ENCODE peak calls at places on chromosomes 16 and 17, in six cellular contexts. One of them, this sample, is unnamed.

GRCh38 chr16:13391337-13391736 is 489.9 kb downstream of the SHISA9 start:
- DNase-seq in adrenal gland: no peak
- DNase-seq in body of pancreas: no peak
- DNase-seq in endothelial cell: no peak
- DNase-seq in esophagus squamous epithelium: no peak
- DNase-seq in B cell: no peak
- DNase-seq in this sample: no peak

GRCh38 chr17:77842148-77842905 is 116.2 kb upstream of the TNRC6C start:
- DNase-seq in adrenal gland: no peak
- DNase-seq in body of pancreas: no peak
- DNase-seq in endothelial cell: no peak
- DNase-seq in esophagus squamous epithelium: no peak
- DNase-seq in B cell: no peak
- DNase-seq in this sample: peak; percentile 42

GRCh38 chr17:16910341-16910740 is 61.6 kb downstream of the TNFRSF13B start:
- DNase-seq in adrenal gland: no peak
- DNase-seq in body of pancreas: no peak
- DNase-seq in endothelial cell: peak; percentile 27
- DNase-seq in esophagus squamous epithelium: no peak
- DNase-seq in B cell: no peak
- DNase-seq in this sample: no peak

GRCh38 chr16:89442990-89443726 is 47.2 kb downstream of the ANKRD11 start:
- DNase-seq in adrenal gland: peak; percentile 63
- DNase-seq in body of pancreas: peak; percentile 76
- DNase-seq in endothelial cell: no peak
- DNase-seq in esophagus squamous epithelium: no peak
- DNase-seq in B cell: no peak
- DNase-seq in this sample: peak; percentile 35

GRCh38 chr16:84198401-84198800 is 7.4 kb downstream of the ADAD2 start:
- DNase-seq in adrenal gland: no peak
- DNase-seq in body of pancreas: no peak
- DNase-seq in endothelial cell: no peak
- DNase-seq in esophagus squamous epithelium: no peak
- DNase-seq in B cell: no peak
- DNase-seq in this sample: no peak

GRCh38 chr16:88566158-88566557 is 4.0 kb upstream of the ZC3H18 start:
- DNase-seq in adrenal gland: no peak
- DNase-seq in body of pancreas: no peak
- DNase-seq in endothelial cell: no peak
- DNase-seq in esophagus squamous epithelium: no peak
- DNase-seq in B cell: no peak
- DNase-seq in this sample: peak; percentile 92

GRCh38 chr17:59815965-59816364 is 76.8 kb downstream of the TUBD1 start:
- DNase-seq in adrenal gland: no peak
- DNase-seq in body of pancreas: no peak
- DNase-seq in endothelial cell: no peak
- DNase-seq in esophagus squamous epithelium: no peak
- DNase-seq in B cell: no peak
- DNase-seq in this sample: no peak

GRCh38 chr17:66313995-66314659 is 11.7 kb downstream of the PRKCA start:
- DNase-seq in adrenal gland: no peak
- DNase-seq in body of pancreas: no peak
- DNase-seq in endothelial cell: no peak
- DNase-seq in esophagus squamous epithelium: no peak
- DNase-seq in B cell: no peak
- DNase-seq in this sample: peak; percentile 78

GRCh38 chr17:17751996-17752821 is 71.0 kb downstream of the RAI1 start:
- DNase-seq in adrenal gland: peak; percentile 97
- DNase-seq in body of pancreas: peak; percentile 98
- DNase-seq in endothelial cell: peak; percentile 97
- DNase-seq in esophagus squamous epithelium: peak; percentile 88
- DNase-seq in B cell: peak; percentile 98
- DNase-seq in this sample: peak; percentile 97

GRCh38 chr17:50331085-50331791 is 14.7 kb upstream of the XYLT2 start:
- DNase-seq in adrenal gland: peak; percentile 78
- DNase-seq in body of pancreas: no peak
- DNase-seq in endothelial cell: no peak
- DNase-seq in esophagus squamous epithelium: no peak
- DNase-seq in B cell: no peak
- DNase-seq in this sample: no peak

GRCh38 chr17:57256708-57257112 is 387 bp downstream of the MSI2 start:
- DNase-seq in adrenal gland: peak; percentile 62
- DNase-seq in body of pancreas: peak; percentile 45
- DNase-seq in endothelial cell: no peak
- DNase-seq in esophagus squamous epithelium: no peak
- DNase-seq in B cell: no peak
- DNase-seq in this sample: peak; percentile 64

GRCh38 chr17:77252736-77253135 is 112.0 kb downstream of the SEC14L1 start:
- DNase-seq in adrenal gland: no peak
- DNase-seq in body of pancreas: no peak
- DNase-seq in endothelial cell: no peak
- DNase-seq in esophagus squamous epithelium: no peak
- DNase-seq in B cell: no peak
- DNase-seq in this sample: no peak

GRCh38 chr16:77850637-77851330 is 62.4 kb downstream of the VAT1L start:
- DNase-seq in adrenal gland: no peak
- DNase-seq in body of pancreas: no peak
- DNase-seq in endothelial cell: no peak
- DNase-seq in esophagus squamous epithelium: no peak
- DNase-seq in B cell: no peak
- DNase-seq in this sample: no peak

GRCh38 chr16:87350681-87351319 is 32.8 kb downstream of the FBXO31 start:
- DNase-seq in adrenal gland: peak; percentile 50
- DNase-seq in body of pancreas: no peak
- DNase-seq in endothelial cell: no peak
- DNase-seq in esophagus squamous epithelium: no peak
- DNase-seq in B cell: no peak
- DNase-seq in this sample: no peak

GRCh38 chr17:80474933-80475915 is 1.2 kb downstream of the NPTX1 start:
- DNase-seq in adrenal gland: no peak
- DNase-seq in body of pancreas: no peak
- DNase-seq in endothelial cell: no peak
- DNase-seq in esophagus squamous epithelium: no peak
- DNase-seq in B cell: peak; percentile 63
- DNase-seq in this sample: no peak
- TF ChIP-seq CTCF in adrenal gland: no peak
- TF ChIP-seq CTCF in body of pancreas: no peak
- TF ChIP-seq CTCF in endothelial cell: no peak
- TF ChIP-seq CTCF in esophagus squamous epithelium: no peak
- TF ChIP-seq CTCF in B cell: no peak
- TF ChIP-seq CTCF in this sample: no peak

GRCh38 chr17:68133370-68134045 is 98.0 kb downstream of the KPNA2 start:
- DNase-seq in adrenal gland: peak; percentile 80
- DNase-seq in body of pancreas: no peak
- DNase-seq in endothelial cell: no peak
- DNase-seq in esophagus squamous epithelium: no peak
- DNase-seq in B cell: no peak
- DNase-seq in this sample: no peak
- TF ChIP-seq CTCF in adrenal gland: peak; percentile 34
- TF ChIP-seq CTCF in body of pancreas: no peak
- TF ChIP-seq CTCF in endothelial cell: no peak
- TF ChIP-seq CTCF in esophagus squamous epithelium: no peak
- TF ChIP-seq CTCF in B cell: no peak
- TF ChIP-seq CTCF in this sample: no peak

GRCh38 chr17:72720494-72720825 is 372.0 kb downstream of the SLC39A11 start:
- DNase-seq in adrenal gland: no peak
- DNase-seq in body of pancreas: no peak
- DNase-seq in endothelial cell: no peak
- DNase-seq in esophagus squamous epithelium: no peak
- DNase-seq in B cell: no peak
- DNase-seq in this sample: no peak

GRCh38 chr17:72726936-72727335 is 365.6 kb downstream of the SLC39A11 start:
- DNase-seq in adrenal gland: no peak
- DNase-seq in body of pancreas: no peak
- DNase-seq in endothelial cell: no peak
- DNase-seq in esophagus squamous epithelium: no peak
- DNase-seq in B cell: peak; percentile 45
- DNase-seq in this sample: peak; percentile 57

GRCh38 chr17:72730091-72730490 is 362.4 kb downstream of the SLC39A11 start:
- DNase-seq in adrenal gland: no peak
- DNase-seq in body of pancreas: no peak
- DNase-seq in endothelial cell: no peak
- DNase-seq in esophagus squamous epithelium: no peak
- DNase-seq in B cell: no peak
- DNase-seq in this sample: no peak

GRCh38 chr17:72724375-72724774 is 368.1 kb downstream of the SLC39A11 start:
- DNase-seq in adrenal gland: no peak
- DNase-seq in body of pancreas: no peak
- DNase-seq in endothelial cell: no peak
- DNase-seq in esophagus squamous epithelium: no peak
- DNase-seq in B cell: no peak
- DNase-seq in this sample: no peak

DNA sequence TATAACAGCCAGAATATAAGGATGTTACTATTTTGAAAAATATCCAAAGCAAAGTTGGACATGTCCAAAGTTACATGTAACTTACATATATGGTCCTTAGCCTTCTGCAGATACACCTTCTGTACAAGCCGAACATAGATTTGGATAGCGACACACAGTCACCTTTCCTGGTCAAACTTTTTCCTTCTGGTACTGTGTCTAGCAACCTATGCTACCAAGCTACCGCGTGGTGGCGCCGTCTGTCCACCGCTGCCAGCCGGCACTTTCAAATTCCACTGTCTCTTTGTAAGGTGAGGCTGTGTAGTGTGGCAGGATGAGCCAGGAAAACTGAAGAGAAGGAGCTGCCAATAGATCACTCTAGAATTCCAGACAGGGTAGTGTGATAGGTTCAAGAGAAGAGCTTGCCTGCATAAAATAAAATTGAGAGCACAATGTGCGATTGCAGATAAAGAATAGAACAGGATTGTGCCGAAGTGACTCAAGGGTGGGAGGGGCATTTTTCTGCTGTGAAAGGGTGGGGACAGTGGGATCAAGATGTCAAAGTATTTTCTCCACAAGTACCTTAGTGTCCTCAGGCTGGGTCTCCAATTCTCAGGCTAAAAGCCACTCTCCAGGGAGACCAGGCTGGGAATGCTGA is 366.9 kb downstream of the SLC39A11 start:
- DNase-seq in adrenal gland: peak; percentile 61
- DNase-seq in body of pancreas: peak; percentile 68
- DNase-seq in endothelial cell: peak; percentile 61
- DNase-seq in esophagus squamous epithelium: no peak
- DNase-seq in B cell: peak; percentile 22
- DNase-seq in this sample: peak; percentile 65
- TF ChIP-seq CTCF in adrenal gland: peak; percentile 80
- TF ChIP-seq CTCF in body of pancreas: peak; percentile 74
- TF ChIP-seq CTCF in endothelial cell: peak; percentile 82
- TF ChIP-seq CTCF in esophagus squamous epithelium: peak; percentile 77
- TF ChIP-seq CTCF in B cell: peak; percentile 76
- TF ChIP-seq CTCF in this sample: peak; percentile 91

DNA sequence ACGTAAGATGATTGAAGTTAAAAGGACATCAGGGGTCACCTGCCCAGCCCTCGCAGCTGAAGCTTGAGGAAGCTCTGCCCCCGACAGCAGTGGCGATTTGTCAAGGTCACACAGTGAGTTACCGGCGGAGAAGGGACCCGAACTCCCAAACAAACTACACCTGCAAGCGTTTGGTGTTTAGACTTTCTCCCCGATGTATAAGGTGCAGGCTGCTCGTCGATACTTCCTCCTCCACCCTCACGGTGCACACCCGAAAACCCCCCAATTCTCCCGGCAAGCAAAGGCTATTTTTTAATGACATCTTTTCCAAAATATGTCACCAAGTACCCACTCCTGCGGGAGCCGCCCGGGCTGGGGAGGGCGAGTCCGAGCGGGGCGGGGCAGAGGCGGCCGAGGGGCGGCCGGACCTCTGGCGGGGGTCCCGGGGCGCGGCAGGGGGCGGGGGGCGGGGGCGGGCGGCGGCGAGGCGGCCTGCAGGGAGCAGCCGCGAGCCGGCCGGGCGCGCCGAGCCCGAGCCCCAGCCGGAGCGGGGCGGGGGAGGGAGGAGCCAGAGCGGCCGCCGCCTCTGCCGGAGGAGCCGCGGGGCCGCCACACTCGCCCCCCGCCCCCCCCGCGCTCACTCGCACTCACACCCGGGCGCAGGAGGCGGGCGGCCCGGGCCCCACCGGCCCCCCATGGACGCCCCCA is at the start of gene THRA:
- DNase-seq in adrenal gland: peak; percentile 65
- DNase-seq in body of pancreas: peak; percentile 84
- DNase-seq in endothelial cell: peak; percentile 66
- DNase-seq in esophagus squamous epithelium: no peak
- DNase-seq in B cell: peak; percentile 97
- DNase-seq in this sample: peak; percentile 70
- TF ChIP-seq CTCF in adrenal gland: peak; percentile 35
- TF ChIP-seq CTCF in body of pancreas: peak; percentile 54
- TF ChIP-seq CTCF in endothelial cell: no peak
- TF ChIP-seq CTCF in esophagus squamous epithelium: no peak
- TF ChIP-seq CTCF in B cell: no peak
- TF ChIP-seq CTCF in this sample: no peak

GRCh38 chr16:67179421-67180080 is 4.2 kb downstream of the MATCAP1 start:
- DNase-seq in adrenal gland: no peak
- DNase-seq in body of pancreas: no peak
- DNase-seq in endothelial cell: no peak
- DNase-seq in esophagus squamous epithelium: no peak
- DNase-seq in B cell: peak; percentile 22
- DNase-seq in this sample: peak; percentile 60
- TF ChIP-seq CTCF in adrenal gland: no peak
- TF ChIP-seq CTCF in body of pancreas: no peak
- TF ChIP-seq CTCF in endothelial cell: no peak
- TF ChIP-seq CTCF in esophagus squamous epithelium: peak; percentile 21
- TF ChIP-seq CTCF in B cell: no peak
- TF ChIP-seq CTCF in this sample: peak; percentile 51

GRCh38 chr17:34178047-34178446 is 77.0 kb upstream of the CCL2 start:
- DNase-seq in adrenal gland: no peak
- DNase-seq in body of pancreas: no peak
- DNase-seq in endothelial cell: no peak
- DNase-seq in esophagus squamous epithelium: no peak
- DNase-seq in B cell: no peak
- DNase-seq in this sample: no peak
- TF ChIP-seq CTCF in adrenal gland: no peak
- TF ChIP-seq CTCF in body of pancreas: no peak
- TF ChIP-seq CTCF in endothelial cell: no peak
- TF ChIP-seq CTCF in esophagus squamous epithelium: no peak
- TF ChIP-seq CTCF in B cell: no peak
- TF ChIP-seq CTCF in this sample: no peak

GRCh38 chr16:893360-893759 is 77.4 kb downstream of the LMF1 start:
- DNase-seq in adrenal gland: no peak
- DNase-seq in body of pancreas: no peak
- DNase-seq in endothelial cell: no peak
- DNase-seq in esophagus squamous epithelium: no peak
- DNase-seq in B cell: no peak
- DNase-seq in this sample: no peak
- TF ChIP-seq CTCF in adrenal gland: no peak
- TF ChIP-seq CTCF in body of pancreas: no peak
- TF ChIP-seq CTCF in endothelial cell: no peak
- TF ChIP-seq CTCF in esophagus squamous epithelium: no peak
- TF ChIP-seq CTCF in B cell: no peak
- TF ChIP-seq CTCF in this sample: no peak

GRCh38 chr17:8224891-8225812 is 14.8 kb upstream of the AURKB start:
- DNase-seq in adrenal gland: peak; percentile 42
- DNase-seq in body of pancreas: no peak
- DNase-seq in endothelial cell: no peak
- DNase-seq in esophagus squamous epithelium: no peak
- DNase-seq in B cell: no peak
- DNase-seq in this sample: no peak
- TF ChIP-seq CTCF in adrenal gland: no peak
- TF ChIP-seq CTCF in body of pancreas: no peak
- TF ChIP-seq CTCF in endothelial cell: no peak
- TF ChIP-seq CTCF in esophagus squamous epithelium: no peak
- TF ChIP-seq CTCF in B cell: no peak
- TF ChIP-seq CTCF in this sample: no peak

GRCh38 chr17:67366193-67367157 is at the start of gene PSMD12:
- DNase-seq in adrenal gland: peak; percentile 95
- DNase-seq in body of pancreas: peak; percentile 96
- DNase-seq in endothelial cell: peak; percentile 96
- DNase-seq in esophagus squamous epithelium: peak; percentile 71
- DNase-seq in B cell: peak; percentile 92
- DNase-seq in this sample: peak; percentile 94
- TF ChIP-seq CTCF in adrenal gland: peak; percentile 17
- TF ChIP-seq CTCF in body of pancreas: peak; percentile 10
- TF ChIP-seq CTCF in endothelial cell: no peak
- TF ChIP-seq CTCF in esophagus squamous epithelium: no peak
- TF ChIP-seq CTCF in B cell: no peak
- TF ChIP-seq CTCF in this sample: no peak